ENCODE peak calls at places on chromosome 13, in five cellular contexts. One of them, this sample, is unnamed.

GRCh38 chr13:110371550-110372465 is 64.7 kb downstream of the COL4A2 start:
- DNase-seq in type B pancreatic cell: no peak
- DNase-seq in stimulated activated CD4-positive, alpha-beta T cell treated with anti-CD3 and anti-CD28 coated beads, Interleukin-2, amount 100 ng/mL, for 24 hours: no peak
- DNase-seq in nephron progenitor cell: no peak
- DNase-seq in activated T-helper 1 cell treated with anti-CD3 and anti-CD28 coated beads, Interleukin-2, amount 50 U/mL, for 16 hours: no peak
- DNase-seq in this sample: no peak

GRCh38 chr13:112726018-112726767 is 36.4 kb downstream of the ATP11A start:
- DNase-seq in type B pancreatic cell: no peak
- DNase-seq in stimulated activated CD4-positive, alpha-beta T cell treated with anti-CD3 and anti-CD28 coated beads, Interleukin-2, amount 100 ng/mL, for 24 hours: no peak
- DNase-seq in nephron progenitor cell: no peak
- DNase-seq in activated T-helper 1 cell treated with anti-CD3 and anti-CD28 coated beads, Interleukin-2, amount 50 U/mL, for 16 hours: no peak
- DNase-seq in this sample: no peak

GRCh38 chr13:32142956-32143375 is 111.4 kb downstream of the FRY start:
- DNase-seq in type B pancreatic cell: no peak
- DNase-seq in stimulated activated CD4-positive, alpha-beta T cell treated with anti-CD3 and anti-CD28 coated beads, Interleukin-2, amount 100 ng/mL, for 24 hours: no peak
- DNase-seq in nephron progenitor cell: no peak
- DNase-seq in activated T-helper 1 cell treated with anti-CD3 and anti-CD28 coated beads, Interleukin-2, amount 50 U/mL, for 16 hours: no peak
- DNase-seq in this sample: no peak

GRCh38 chr13:87331178-87331577 is 340.0 kb upstream of the SLITRK5 start:
- DNase-seq in type B pancreatic cell: no peak
- DNase-seq in stimulated activated CD4-positive, alpha-beta T cell treated with anti-CD3 and anti-CD28 coated beads, Interleukin-2, amount 100 ng/mL, for 24 hours: no peak
- DNase-seq in nephron progenitor cell: no peak
- DNase-seq in activated T-helper 1 cell treated with anti-CD3 and anti-CD28 coated beads, Interleukin-2, amount 50 U/mL, for 16 hours: no peak
- DNase-seq in this sample: no peak

GRCh38 chr13:53310786-53311185 is 282.2 kb downstream of the OLFM4 start:
- DNase-seq in type B pancreatic cell: no peak
- DNase-seq in stimulated activated CD4-positive, alpha-beta T cell treated with anti-CD3 and anti-CD28 coated beads, Interleukin-2, amount 100 ng/mL, for 24 hours: no peak
- DNase-seq in nephron progenitor cell: no peak
- DNase-seq in activated T-helper 1 cell treated with anti-CD3 and anti-CD28 coated beads, Interleukin-2, amount 50 U/mL, for 16 hours: no peak
- DNase-seq in this sample: no peak

GRCh38 chr13:32300920-32301319 is 14.2 kb downstream of the ZAR1L start:
- DNase-seq in type B pancreatic cell: no peak
- DNase-seq in stimulated activated CD4-positive, alpha-beta T cell treated with anti-CD3 and anti-CD28 coated beads, Interleukin-2, amount 100 ng/mL, for 24 hours: no peak
- DNase-seq in nephron progenitor cell: no peak
- DNase-seq in activated T-helper 1 cell treated with anti-CD3 and anti-CD28 coated beads, Interleukin-2, amount 50 U/mL, for 16 hours: no peak
- DNase-seq in this sample: no peak

GRCh38 chr13:78137404-78138142 is 218.9 kb upstream of the EDNRB start:
- DNase-seq in type B pancreatic cell: no peak
- DNase-seq in stimulated activated CD4-positive, alpha-beta T cell treated with anti-CD3 and anti-CD28 coated beads, Interleukin-2, amount 100 ng/mL, for 24 hours: no peak
- DNase-seq in nephron progenitor cell: peak; percentile 41
- DNase-seq in activated T-helper 1 cell treated with anti-CD3 and anti-CD28 coated beads, Interleukin-2, amount 50 U/mL, for 16 hours: no peak
- DNase-seq in this sample: no peak

GRCh38 chr13:49996951-49997895 is at the start of gene TRIM13:
- DNase-seq in type B pancreatic cell: peak; percentile 89
- DNase-seq in stimulated activated CD4-positive, alpha-beta T cell treated with anti-CD3 and anti-CD28 coated beads, Interleukin-2, amount 100 ng/mL, for 24 hours: peak; percentile 80
- DNase-seq in nephron progenitor cell: peak; percentile 88
- DNase-seq in activated T-helper 1 cell treated with anti-CD3 and anti-CD28 coated beads, Interleukin-2, amount 50 U/mL, for 16 hours: peak; percentile 68
- DNase-seq in this sample: peak; percentile 78

GRCh38 chr13:49657241-49657641 is 28.9 kb downstream of the ARL11 start:
- DNase-seq in type B pancreatic cell: no peak
- DNase-seq in stimulated activated CD4-positive, alpha-beta T cell treated with anti-CD3 and anti-CD28 coated beads, Interleukin-2, amount 100 ng/mL, for 24 hours: no peak
- DNase-seq in nephron progenitor cell: no peak
- DNase-seq in activated T-helper 1 cell treated with anti-CD3 and anti-CD28 coated beads, Interleukin-2, amount 50 U/mL, for 16 hours: no peak
- DNase-seq in this sample: no peak

This sample was measured in activated naive CD4-positive, alpha-beta T cell treated with anti-CD3 and anti-CD28 coated beads, Interleukin-2, amount 50 U/mL, for 72 hours.